ENCODE peak calls at places on chromosome 16, in six cellular contexts. J is body of pancreas, W is breast epithelium, Y is IMR-90, D is adrenal gland, H is tibial nerve. L is an unnamed sample. For H3K36me3, the result is how much of the 10 kb centered on the place peaks cover.

GRCh38 chr16:31767267-31767666 is 106.3 kb upstream of the ZNF267 start:
- DNase-seq in Y (no peak), D (no peak), H (no peak), W (no peak), J (no peak), L (no peak)

GRCh38 chr16:29687755-29688154 is 8.8 kb downstream of the QPRT start:
- DNase-seq in Y (no peak), H (no peak), J (no peak), D (peak), W (no peak), L (no peak)

GRCh38 chr16:25006504-25007055 is 8.6 kb downstream of the ARHGAP17 start:
- DNase-seq in Y (peak), D (peak), H (no peak), W (no peak), J (no peak), L (no peak)

GRCh38 chr16:66427871-66428681 is 981 bp downstream of the BEAN1 start:
- DNase-seq in H (no peak), D (no peak), J (no peak), Y (no peak), W (no peak), L (no peak)

GRCh38 chr16:7601100-7601499 is 268.5 kb downstream of the RBFOX1 start:
- DNase-seq in H (no peak), J (no peak), D (no peak), Y (no peak), W (no peak), L (no peak)

GRCh38 chr16:54424043-54424451 is 137.5 kb upstream of the IRX3 start:
- DNase-seq in Y (no peak), J (no peak), D (no peak), W (no peak), H (no peak), L (no peak)

GRCh38 chr16:89423709-89424260 is 66.6 kb downstream of the ANKRD11 start:
- DNase-seq in J (no peak), H (no peak), Y (no peak), W (no peak), D (no peak), L (no peak)

GRCh38 chr16:85623250-85623649 is 10.1 kb downstream of the GSE1 start:
- DNase-seq in Y (no peak), J (no peak), W (no peak), D (no peak), H (no peak), L (no peak)

GRCh38 chr16:15961557-15962205 is 12.3 kb downstream of the ABCC1 start:
- DNase-seq in J (no peak), D (no peak), W (no peak), H (no peak), Y (no peak), L (no peak)

GRCh38 chr16:71568541-71568940 is 8.4 kb downstream of the TAT start:
- DNase-seq in H (no peak), J (no peak), W (no peak), Y (no peak), D (no peak), L (no peak)

GRCh38 chr16:48687421-48688038 is 77.5 kb upstream of the N4BP1 start:
- DNase-seq in Y (peak), D (peak), W (no peak), J (peak), H (no peak), L (no peak)

GRCh38 chr16:24041834-24042631 is 206.2 kb downstream of the PRKCB start:
- DNase-seq in J (peak), W (no peak), H (no peak), D (peak), Y (peak), L (no peak)

GRCh38 chr16:48158296-48158695 is 2.5 kb upstream of the ABCC12 start:
- DNase-seq in D (no peak), Y (peak), H (no peak), J (no peak), W (peak), L (no peak)

GRCh38 chr16:88854306-88855111 is 2.2 kb downstream of the GALNS start:
- DNase-seq in H (no peak), W (no peak), D (no peak), J (no peak), Y (no peak), L (no peak)

GRCh38 chr16:62445909-62446308 is 409.7 kb upstream of the CDH8 start:
- DNase-seq in Y (no peak), J (no peak), H (no peak), W (no peak), D (no peak), L (no peak)

GRCh38 chr16:82633964-82634600 is 7.3 kb downstream of the CDH13 start:
- DNase-seq in H (no peak), W (no peak), Y (peak), D (no peak), J (no peak), L (no peak)

GRCh38 chr16:14117051-14117450 is 45.9 kb downstream of the MRTFB start:
- DNase-seq in J (no peak), D (no peak), H (no peak), Y (no peak), W (no peak), L (no peak)

GRCh38 chr16:87644596-87644995 is 42.3 kb downstream of the JPH3 start:
- DNase-seq in H (no peak), D (no peak), W (no peak), J (no peak), Y (no peak), L (no peak)

GRCh38 chr16:56116577-56116964 is 74.7 kb upstream of the GNAO1 start:
- DNase-seq in H (no peak), W (no peak), J (no peak), Y (no peak), D (no peak), L (no peak)

GRCh38 chr16:8565498-8565897 is 24.8 kb downstream of the TMEM114 start:
- DNase-seq in W (no peak), D (no peak), Y (no peak), J (no peak), H (no peak), L (no peak)

GRCh38 chr16:11111166-11111565 is 144.8 kb downstream of the SOCS1 start:
- DNase-seq in Y (no peak), W (no peak), J (no peak), H (no peak), D (no peak), L (no peak)

GRCh38 chr16:10565167-10565566 is 15.2 kb downstream of the EMP2 start:
- DNase-seq in W (no peak), Y (peak), H (no peak), D (no peak), J (no peak), L (no peak)

GRCh38 chr16:55955845-55956244 is 80.7 kb upstream of the CES5A start:
- DNase-seq in H (no peak), Y (no peak), W (no peak), D (peak), J (peak), L (no peak)

GRCh38 chr16:53094013-53094630 is 39.3 kb downstream of the CHD9 start:
- DNase-seq in W (peak), H (no peak), J (peak), D (peak), Y (no peak), L (no peak)

GRCh38 chr16:86619263-86619935 is 41.0 kb downstream of the FOXL1 start:
- DNase-seq in H (peak), J (no peak), D (no peak), W (no peak), Y (no peak), L (no peak)

GRCh38 chr16:67398546-67399217 is 5.4 kb upstream of the TPPP3 start:
- DNase-seq in Y (no peak), H (no peak), D (no peak), J (no peak), W (no peak), L (no peak)

GRCh38 chr16:74296120-74296464 is 522 bp upstream of the PSMD7 start:
- DNase-seq in Y (no peak), W (no peak), H (no peak), J (no peak), D (no peak), L (no peak)

GRCh38 chr16:75928295-75928694 is 202.0 kb upstream of the CPHXL start:
- DNase-seq in D (no peak), W (no peak), H (no peak), J (no peak), Y (peak), L (no peak)

GRCh38 chr16:14399397-14400284 is 230.4 kb downstream of the PARN start:
- DNase-seq in J (no peak), D (peak), W (no peak), Y (peak), H (peak), L (no peak)

GRCh38 chr16:56362057-56362655 is 63.2 kb downstream of the AMFR start:
- DNase-seq in Y (no peak), D (peak), H (no peak), W (no peak), J (no peak), L (peak)

DNA sequence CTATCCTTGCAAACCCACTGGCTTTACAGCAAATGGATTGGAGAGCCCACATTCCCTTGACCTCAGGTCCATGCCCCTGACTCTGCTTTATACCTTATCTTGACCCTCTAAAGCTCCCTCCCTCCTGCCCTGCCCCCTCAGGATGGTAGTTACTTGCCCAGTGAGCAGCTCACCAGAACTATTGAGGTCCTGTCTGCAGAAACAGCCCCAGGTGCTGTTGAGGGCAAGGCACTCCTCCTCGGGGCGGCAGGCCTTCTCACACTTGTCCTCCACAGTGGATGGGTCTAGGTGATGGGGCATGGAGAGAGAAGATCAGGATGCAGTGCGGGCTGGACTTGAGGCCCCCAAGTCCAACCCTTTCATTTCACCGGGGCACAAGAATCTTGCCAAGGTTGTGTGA is 4.6 kb downstream of the GP2 start:
- DNase-seq in H (no peak), W (no peak), J (peak), D (no peak), Y (no peak), L (no peak)
- H3K4me3 ChIP-seq in H (no peak), W (no peak), J (peak), D (no peak), Y (no peak), L (no peak)

GRCh38 chr16:79601092-79601977 is 798 bp upstream of the MAF start:
- DNase-seq in J (peak), W (no peak), H (no peak), Y (no peak), D (peak), L (no peak)
- TF ChIP-seq POLR2A in J (peak), W (no peak), H (peak), Y (no peak), D (peak), L (no peak)

GRCh38 chr16:57757326-57757786 is 21.8 kb downstream of the KATNB1 start:
- DNase-seq in H (peak), D (peak), Y (peak), J (peak), W (peak), L (no peak)
- H3K36me3 ChIP-seq in H (half or more), D (under half), Y (half or more), J (under half), W (under half), L (under half)

GRCh38 chr16:69123894-69124293 is 8.5 kb downstream of the CHTF8 start:
- DNase-seq in J (peak), H (no peak), D (peak), W (no peak), Y (peak), L (no peak)
- H3K4me3 ChIP-seq in J (no peak), H (no peak), D (no peak), W (no peak), Y (no peak), L (no peak)

DNA sequence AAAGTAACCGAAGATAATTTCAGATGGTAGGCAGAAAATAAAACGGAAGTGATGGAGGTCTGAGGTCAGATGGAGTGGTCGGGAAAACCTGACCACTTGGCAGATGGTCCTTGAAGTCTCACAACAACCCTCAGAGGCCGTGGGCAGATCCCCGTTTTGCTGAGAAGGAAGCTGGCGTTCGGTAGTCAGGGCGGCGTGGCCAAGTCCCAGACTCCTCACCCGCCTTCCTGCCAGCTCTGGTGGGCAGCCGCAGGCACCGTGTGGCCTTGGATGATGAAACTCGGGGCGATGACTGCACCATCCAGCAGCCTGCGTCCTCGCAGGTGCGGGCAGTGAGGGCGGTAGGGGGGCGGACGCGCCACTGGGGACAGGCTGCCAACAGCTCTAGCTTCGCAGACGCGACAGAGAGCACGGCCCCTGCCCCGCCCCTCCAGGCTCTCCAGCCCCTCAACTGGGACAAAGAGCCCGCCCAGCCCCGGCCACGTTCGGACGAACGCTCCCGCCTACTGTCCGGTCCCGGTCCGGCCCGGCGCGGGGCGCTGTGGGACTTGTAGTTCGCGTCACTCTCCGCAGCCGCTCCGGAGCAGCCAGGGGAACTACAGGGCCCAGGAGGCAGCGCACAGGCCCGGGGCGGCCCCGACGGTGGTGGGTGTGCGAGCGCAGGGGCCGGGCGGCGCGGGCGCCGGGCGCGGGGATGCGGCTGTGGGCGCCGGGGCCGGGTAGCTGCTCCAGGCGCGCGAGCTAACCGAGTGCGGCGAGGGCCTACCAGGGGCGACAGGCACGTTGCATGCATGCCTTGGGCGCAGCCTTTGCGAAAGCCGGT is at the start of gene GPT2:
- DNase-seq in Y (peak), D (peak), W (peak), H (peak), J (peak), L (no peak)
- TF ChIP-seq POLR2A in Y (peak), D (peak), W (no peak), H (peak), J (peak), L (no peak)

GRCh38 chr16:50351952-50352351 is 16.8 kb downstream of the BRD7 start:
- DNase-seq in H (no peak), W (no peak), Y (no peak), J (no peak), D (no peak), L (no peak)

GRCh38 chr16:50354082-50354481 is 14.7 kb downstream of the BRD7 start:
- DNase-seq in D (no peak), J (no peak), H (no peak), W (no peak), Y (no peak), L (no peak)

GRCh38 chr16:50354629-50355456 is 13.9 kb downstream of the BRD7 start:
- DNase-seq in Y (no peak), W (no peak), D (no peak), H (no peak), J (no peak), L (no peak)

GRCh38 chr16:50351116-50351515 is 17.7 kb downstream of the BRD7 start:
- DNase-seq in H (no peak), W (no peak), D (no peak), J (no peak), Y (peak), L (no peak)
- H3K36me3 ChIP-seq in H (half or more), W (under half), D (under half), J (under half), Y (under half), L (under half)

GRCh38 chr16:51150159-51150893 is 744 bp downstream of the SALL1 start:
- DNase-seq in Y (no peak), W (no peak), J (no peak), D (no peak), H (no peak), L (no peak)
- H3K4me3 ChIP-seq in Y (peak), W (peak), J (no peak), D (peak), H (peak), L (peak)

GRCh38 chr16:50628156-50628802 is 52.8 kb downstream of the SNX20 start:
- DNase-seq in D (no peak), Y (no peak), W (no peak), J (no peak), H (no peak), L (no peak)
- TF ChIP-seq POLR2A in D (no peak), Y (no peak), W (no peak), J (no peak), H (no peak), L (no peak)